ENCODE peak calls at places on chromosomes 11 and 22, in seven cellular contexts. M is activated naive CD4-positive, alpha-beta T cell treated with Interleukin-2 at 50 U/mL for 16 hours; X is IMR-90; Z is neural crest cell; A is progenitor cell of endocrine pancreas; O is iris pigment epithelial cell; N is RWPE1. H is an unnamed sample.

GRCh38 chr11:102279641-102280170 is 37.6 kb upstream of the BIRC3 start:
- DNase-seq in Z (no peak), M (no peak), A (no peak), N (no peak), O (peak), X (peak), H (no peak)

GRCh38 chr11:58739725-58740430 is 8.1 kb upstream of the GLYAT start:
- DNase-seq in O (peak), X (peak), Z (no peak), A (no peak), N (no peak), M (no peak), H (no peak)

GRCh38 chr11:130527648-130528300 is 79.3 kb downstream of the ADAMTS15 start:
- DNase-seq in O (peak), X (peak), Z (no peak), M (no peak), N (no peak), A (no peak), H (no peak)

GRCh38 chr11:27020736-27021135 is 19.9 kb upstream of the BBOX1 start:
- DNase-seq in N (no peak), M (no peak), O (peak), X (no peak), A (no peak), Z (no peak), H (no peak)

GRCh38 chr22:25419247-25420113 is 145.0 kb upstream of the GRK3 start:
- DNase-seq in X (peak), A (no peak), O (peak), Z (no peak), N (no peak), M (no peak), H (no peak)

GRCh38 chr11:32952421-32952820 is 59.8 kb downstream of the QSER1 start:
- DNase-seq in N (no peak), O (no peak), M (no peak), X (no peak), Z (no peak), A (no peak), H (no peak)

GRCh38 chr11:108278546-108278945 is 55.7 kb downstream of the ATM start:
- DNase-seq in A (no peak), M (no peak), N (no peak), Z (no peak), O (peak), X (peak), H (no peak)

GRCh38 chr11:109619498-109619897 is 197.5 kb downstream of the C11orf87 start:
- DNase-seq in O (no peak), M (no peak), N (peak), Z (no peak), A (no peak), X (no peak), H (no peak)

GRCh38 chr11:75558939-75559843 is 2.9 kb upstream of the SERPINH1 start:
- DNase-seq in Z (no peak), O (peak), A (no peak), X (peak), M (no peak), N (no peak), H (no peak)

GRCh38 chr22:44340271-44341239 is 27.8 kb upstream of the SHISAL1 start:
- DNase-seq in N (no peak), A (no peak), Z (no peak), X (no peak), O (no peak), M (no peak), H (no peak)

GRCh38 chr22:48905206-48905975 is 922.3 kb downstream of the BRD1 start:
- DNase-seq in A (no peak), N (no peak), X (no peak), Z (no peak), M (no peak), O (no peak), H (no peak)

GRCh38 chr11:29040489-29040888 is 932.3 kb downstream of the METTL15 start:
- DNase-seq in X (no peak), M (no peak), O (no peak), A (no peak), Z (no peak), N (no peak), H (no peak)

GRCh38 chr11:5631969-5632635 is 7.3 kb downstream of the TRIM34 start:
- DNase-seq in X (no peak), A (no peak), O (no peak), Z (no peak), M (no peak), N (no peak), H (no peak)

GRCh38 chr11:23932485-23932898 is 564.4 kb upstream of the LUZP2 start:
- DNase-seq in M (no peak), Z (no peak), A (no peak), X (peak), O (peak), N (no peak), H (no peak)

GRCh38 chr11:79076526-79077115 is 364.2 kb downstream of the TENM4 start:
- DNase-seq in A (no peak), X (no peak), N (no peak), O (peak), Z (peak), M (no peak), H (no peak)

GRCh38 chr11:86688398-86689179 is 16.2 kb upstream of the ME3 start:
- DNase-seq in O (peak), Z (no peak), N (no peak), M (no peak), A (no peak), X (peak), H (no peak)

GRCh38 chr11:69431136-69431535 is 50.3 kb upstream of the LINC01488 start:
- DNase-seq in O (no peak), M (no peak), A (no peak), X (no peak), N (no peak), Z (no peak), H (no peak)

GRCh38 chr11:119903389-119903788 is 174.4 kb upstream of the NECTIN1 start:
- DNase-seq in X (no peak), N (no peak), M (no peak), A (no peak), O (no peak), Z (no peak), H (no peak)

GRCh38 chr22:43345761-43346261 is 2.6 kb upstream of the SCUBE1 start:
- DNase-seq in N (no peak), Z (no peak), M (no peak), A (no peak), O (no peak), X (no peak), H (no peak)

GRCh38 chr22:45709866-45710265 is 38.2 kb downstream of the ATXN10 start:
- DNase-seq in M (no peak), Z (no peak), X (peak), N (no peak), O (peak), A (no peak), H (no peak)

GRCh38 chr11:10488581-10489443 is 33.7 kb downstream of the AMPD3 start:
- DNase-seq in X (no peak), O (no peak), M (no peak), A (no peak), Z (no peak), N (peak), H (no peak)

GRCh38 chr11:3803726-3804510 is 4.4 kb upstream of the PGAP2 start:
- DNase-seq in A (no peak), Z (no peak), N (peak), O (peak), M (no peak), X (peak), H (no peak)

GRCh38 chr22:47067331-47067890 is 305.0 kb downstream of the TBC1D22A start:
- DNase-seq in X (no peak), A (no peak), N (no peak), M (no peak), O (no peak), Z (no peak), H (no peak)

GRCh38 chr11:45926536-45927331 is 4.3 kb downstream of the LARGE2 start:
- DNase-seq in O (no peak), Z (no peak), M (no peak), X (no peak), N (no peak), A (no peak), H (no peak)

GRCh38 chr11:89293966-89294679 is 116.4 kb downstream of the TYR start:
- DNase-seq in M (no peak), A (peak), O (peak), N (no peak), Z (peak), X (peak), H (no peak)

GRCh38 chr11:106943089-106943488 is 75.2 kb downstream of the GUCY1A2 start:
- DNase-seq in A (no peak), O (no peak), Z (no peak), M (no peak), N (no peak), X (no peak), H (no peak)

GRCh38 chr22:22141771-22142591 is 102.6 kb upstream of the VPREB1 start:
- DNase-seq in Z (no peak), N (no peak), O (no peak), A (no peak), M (no peak), X (no peak), H (no peak)

GRCh38 chr11:43580735-43581369 is 99.7 kb upstream of the HSD17B12 start:
- DNase-seq in N (no peak), A (no peak), M (no peak), X (peak), Z (no peak), O (no peak), H (no peak)